ENCODE peak calls at places on chromosomes 13 and 19, in nine cellular contexts. One of them, this sample, is unnamed.

GRCh38 chr13:110388141-110388943 is 81.3 kb downstream of the COL4A2 start:
- DNase-seq in nephron progenitor cell: peak; percentile 40
- DNase-seq in cardiac muscle cell: peak; percentile 81
- DNase-seq in endothelial cell: no peak
- DNase-seq in astrocyte of the spinal cord: peak; percentile 78
- DNase-seq in heart left ventricle: peak; percentile 72
- DNase-seq in CD4-positive, alpha-beta T cell: no peak
- DNase-seq in left ventricle myocardium inferior: no peak
- DNase-seq in retinal pigment epithelial cell: peak; percentile 69
- DNase-seq in this sample: no peak

GRCh38 chr13:97781891-97782305 is 171.6 kb upstream of the IPO5 start:
- DNase-seq in astrocyte of the spinal cord: peak; percentile 30
- DNase-seq in endothelial cell: no peak
- DNase-seq in CD4-positive, alpha-beta T cell: no peak
- DNase-seq in retinal pigment epithelial cell: no peak
- DNase-seq in heart left ventricle: no peak
- DNase-seq in nephron progenitor cell: no peak
- DNase-seq in left ventricle myocardium inferior: peak; percentile 27
- DNase-seq in cardiac muscle cell: peak; percentile 70
- DNase-seq in this sample: no peak

GRCh38 chr13:39269411-39269810 is 231.2 kb downstream of the NHLRC3 start:
- DNase-seq in endothelial cell: no peak
- DNase-seq in astrocyte of the spinal cord: peak; percentile 27
- DNase-seq in left ventricle myocardium inferior: no peak
- DNase-seq in CD4-positive, alpha-beta T cell: no peak
- DNase-seq in heart left ventricle: no peak
- DNase-seq in cardiac muscle cell: peak; percentile 5
- DNase-seq in retinal pigment epithelial cell: no peak
- DNase-seq in nephron progenitor cell: no peak
- DNase-seq in this sample: no peak

GRCh38 chr19:3067549-3067948 is 5.3 kb upstream of the TLE5 start:
- DNase-seq in nephron progenitor cell: no peak
- DNase-seq in CD4-positive, alpha-beta T cell: no peak
- DNase-seq in left ventricle myocardium inferior: no peak
- DNase-seq in endothelial cell: no peak
- DNase-seq in cardiac muscle cell: no peak
- DNase-seq in astrocyte of the spinal cord: no peak
- DNase-seq in retinal pigment epithelial cell: no peak
- DNase-seq in heart left ventricle: no peak
- DNase-seq in this sample: no peak

GRCh38 chr13:54175470-54175869 is 1146.9 kb downstream of the OLFM4 start:
- DNase-seq in CD4-positive, alpha-beta T cell: no peak
- DNase-seq in left ventricle myocardium inferior: no peak
- DNase-seq in nephron progenitor cell: no peak
- DNase-seq in cardiac muscle cell: no peak
- DNase-seq in endothelial cell: no peak
- DNase-seq in retinal pigment epithelial cell: no peak
- DNase-seq in heart left ventricle: no peak
- DNase-seq in astrocyte of the spinal cord: no peak
- DNase-seq in this sample: no peak

GRCh38 chr13:46894534-46894906 is 2.3 kb downstream of the HTR2A start:
- DNase-seq in heart left ventricle: no peak
- DNase-seq in nephron progenitor cell: no peak
- DNase-seq in cardiac muscle cell: peak; percentile 15
- DNase-seq in CD4-positive, alpha-beta T cell: no peak
- DNase-seq in retinal pigment epithelial cell: peak; percentile 49
- DNase-seq in endothelial cell: no peak
- DNase-seq in astrocyte of the spinal cord: peak; percentile 73
- DNase-seq in left ventricle myocardium inferior: no peak
- DNase-seq in this sample: no peak

GRCh38 chr19:44232867-44233266 is 20.5 kb downstream of the ZNF227 start:
- DNase-seq in nephron progenitor cell: no peak
- DNase-seq in heart left ventricle: no peak
- DNase-seq in retinal pigment epithelial cell: no peak
- DNase-seq in CD4-positive, alpha-beta T cell: no peak
- DNase-seq in endothelial cell: no peak
- DNase-seq in left ventricle myocardium inferior: no peak
- DNase-seq in astrocyte of the spinal cord: no peak
- DNase-seq in cardiac muscle cell: no peak
- DNase-seq in this sample: no peak

GRCh38 chr13:95124959-95125358 is 176.3 kb downstream of the ABCC4 start:
- DNase-seq in CD4-positive, alpha-beta T cell: no peak
- DNase-seq in astrocyte of the spinal cord: no peak
- DNase-seq in endothelial cell: no peak
- DNase-seq in retinal pigment epithelial cell: no peak
- DNase-seq in nephron progenitor cell: no peak
- DNase-seq in left ventricle myocardium inferior: no peak
- DNase-seq in cardiac muscle cell: no peak
- DNase-seq in heart left ventricle: no peak
- DNase-seq in this sample: no peak

GRCh38 chr13:112881656-112882554 is 87.1 kb upstream of the MCF2L start:
- DNase-seq in left ventricle myocardium inferior: no peak
- DNase-seq in CD4-positive, alpha-beta T cell: no peak
- DNase-seq in heart left ventricle: no peak
- DNase-seq in astrocyte of the spinal cord: no peak
- DNase-seq in endothelial cell: no peak
- DNase-seq in retinal pigment epithelial cell: no peak
- DNase-seq in cardiac muscle cell: no peak
- DNase-seq in nephron progenitor cell: no peak
- DNase-seq in this sample: no peak

GRCh38 chr13:111209613-111210012 is 94.5 kb downstream of the ARHGEF7 start:
- DNase-seq in heart left ventricle: no peak
- DNase-seq in endothelial cell: no peak
- DNase-seq in nephron progenitor cell: no peak
- DNase-seq in astrocyte of the spinal cord: no peak
- DNase-seq in CD4-positive, alpha-beta T cell: no peak
- DNase-seq in cardiac muscle cell: no peak
- DNase-seq in retinal pigment epithelial cell: no peak
- DNase-seq in left ventricle myocardium inferior: no peak
- DNase-seq in this sample: no peak

GRCh38 chr13:26323764-26324163 is 69.8 kb downstream of the CDK8 start:
- DNase-seq in retinal pigment epithelial cell: no peak
- DNase-seq in left ventricle myocardium inferior: no peak
- DNase-seq in nephron progenitor cell: no peak
- DNase-seq in astrocyte of the spinal cord: no peak
- DNase-seq in CD4-positive, alpha-beta T cell: no peak
- DNase-seq in endothelial cell: no peak
- DNase-seq in heart left ventricle: no peak
- DNase-seq in cardiac muscle cell: no peak
- DNase-seq in this sample: no peak
- TF ChIP-seq CTCF in retinal pigment epithelial cell: no peak
- TF ChIP-seq CTCF in left ventricle myocardium inferior: no peak
- TF ChIP-seq CTCF in nephron progenitor cell: no peak
- TF ChIP-seq CTCF in astrocyte of the spinal cord: no peak
- TF ChIP-seq CTCF in CD4-positive, alpha-beta T cell: no peak
- TF ChIP-seq CTCF in endothelial cell: no peak
- TF ChIP-seq CTCF in heart left ventricle: no peak
- TF ChIP-seq CTCF in cardiac muscle cell: no peak
- TF ChIP-seq CTCF in this sample: no peak

GRCh38 chr13:51249767-51250741 is 27.9 kb downstream of the FAM124A start:
- DNase-seq in heart left ventricle: no peak
- DNase-seq in CD4-positive, alpha-beta T cell: no peak
- DNase-seq in retinal pigment epithelial cell: peak; percentile 87
- DNase-seq in astrocyte of the spinal cord: no peak
- DNase-seq in left ventricle myocardium inferior: no peak
- DNase-seq in nephron progenitor cell: no peak
- DNase-seq in cardiac muscle cell: no peak
- DNase-seq in endothelial cell: no peak
- DNase-seq in this sample: no peak
- TF ChIP-seq CTCF in heart left ventricle: peak; percentile 42
- TF ChIP-seq CTCF in CD4-positive, alpha-beta T cell: no peak
- TF ChIP-seq CTCF in retinal pigment epithelial cell: peak; percentile 76
- TF ChIP-seq CTCF in astrocyte of the spinal cord: peak; percentile 48
- TF ChIP-seq CTCF in left ventricle myocardium inferior: peak; percentile 40
- TF ChIP-seq CTCF in nephron progenitor cell: peak; percentile 33
- TF ChIP-seq CTCF in cardiac muscle cell: peak; percentile 46
- TF ChIP-seq CTCF in endothelial cell: peak; percentile 54
- TF ChIP-seq CTCF in this sample: peak; percentile 55

GRCh38 chr19:41377977-41378707 is 1.8 kb downstream of the TMEM91 start:
- DNase-seq in cardiac muscle cell: no peak
- DNase-seq in CD4-positive, alpha-beta T cell: no peak
- DNase-seq in astrocyte of the spinal cord: no peak
- DNase-seq in nephron progenitor cell: peak; percentile 32
- DNase-seq in heart left ventricle: no peak
- DNase-seq in endothelial cell: peak; percentile 46
- DNase-seq in left ventricle myocardium inferior: no peak
- DNase-seq in retinal pigment epithelial cell: no peak
- DNase-seq in this sample: no peak
- TF ChIP-seq CTCF in cardiac muscle cell: peak; percentile 10
- TF ChIP-seq CTCF in CD4-positive, alpha-beta T cell: no peak
- TF ChIP-seq CTCF in astrocyte of the spinal cord: peak; percentile 12
- TF ChIP-seq CTCF in nephron progenitor cell: no peak
- TF ChIP-seq CTCF in heart left ventricle: peak; percentile 12
- TF ChIP-seq CTCF in endothelial cell: peak; percentile 23
- TF ChIP-seq CTCF in left ventricle myocardium inferior: no peak
- TF ChIP-seq CTCF in retinal pigment epithelial cell: no peak
- TF ChIP-seq CTCF in this sample: peak; percentile 27

GRCh38 chr13:105202384-105202783 is 1333.1 kb downstream of the EFNB2 start:
- DNase-seq in cardiac muscle cell: peak; percentile 65
- DNase-seq in endothelial cell: no peak
- DNase-seq in nephron progenitor cell: peak; percentile 4
- DNase-seq in heart left ventricle: no peak
- DNase-seq in retinal pigment epithelial cell: peak; percentile 29
- DNase-seq in left ventricle myocardium inferior: no peak
- DNase-seq in CD4-positive, alpha-beta T cell: no peak
- DNase-seq in astrocyte of the spinal cord: peak; percentile 61
- DNase-seq in this sample: no peak
- TF ChIP-seq CTCF in cardiac muscle cell: peak; percentile 72
- TF ChIP-seq CTCF in endothelial cell: peak; percentile 81
- TF ChIP-seq CTCF in nephron progenitor cell: peak; percentile 62
- TF ChIP-seq CTCF in heart left ventricle: peak; percentile 61
- TF ChIP-seq CTCF in retinal pigment epithelial cell: peak; percentile 81
- TF ChIP-seq CTCF in left ventricle myocardium inferior: peak; percentile 61
- TF ChIP-seq CTCF in CD4-positive, alpha-beta T cell: peak; percentile 31
- TF ChIP-seq CTCF in astrocyte of the spinal cord: peak; percentile 78
- TF ChIP-seq CTCF in this sample: peak; percentile 68

DNA sequence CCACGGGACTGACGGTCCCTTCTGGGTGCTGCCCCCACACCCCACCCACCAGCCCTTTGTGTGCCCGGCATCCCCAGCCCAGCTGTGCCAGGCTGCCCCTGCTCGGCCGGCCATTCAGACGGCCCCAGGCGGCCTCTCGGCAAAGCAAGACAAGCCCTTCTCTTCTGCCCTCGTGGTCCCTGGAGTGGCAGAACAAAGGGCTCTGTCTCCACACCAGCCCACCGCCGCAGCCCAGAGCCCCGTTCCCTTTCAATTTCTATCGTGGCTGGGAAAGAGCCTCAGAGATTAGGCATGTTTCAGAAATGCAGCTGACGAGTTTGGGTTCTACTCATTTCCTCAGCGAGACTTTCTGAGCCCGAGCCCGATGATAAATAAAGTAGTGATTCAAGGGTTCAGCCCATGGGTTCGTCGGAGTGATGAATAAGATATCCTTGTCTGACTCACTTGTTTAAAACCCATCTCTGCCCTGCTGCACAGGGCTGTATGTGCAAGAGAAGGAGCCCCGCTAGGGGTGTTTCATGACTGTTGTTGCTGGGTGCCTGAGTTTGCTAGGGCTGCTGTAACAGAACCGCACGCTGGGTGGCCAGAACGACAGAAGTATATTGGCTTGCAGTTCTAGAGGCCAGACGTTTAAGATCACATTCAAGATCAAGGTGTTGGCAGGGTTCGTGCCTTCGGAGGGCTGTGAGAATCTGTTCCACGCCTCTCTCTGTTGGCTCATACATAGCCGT is 4.3 kb downstream of the MYO9B start:
- DNase-seq in endothelial cell: no peak
- DNase-seq in heart left ventricle: peak; percentile 82
- DNase-seq in cardiac muscle cell: peak; percentile 98
- DNase-seq in left ventricle myocardium inferior: peak; percentile 61
- DNase-seq in astrocyte of the spinal cord: peak; percentile 99
- DNase-seq in CD4-positive, alpha-beta T cell: peak; percentile 59
- DNase-seq in retinal pigment epithelial cell: peak; percentile 78
- DNase-seq in nephron progenitor cell: no peak
- DNase-seq in this sample: no peak
- TF ChIP-seq CTCF in endothelial cell: no peak
- TF ChIP-seq CTCF in heart left ventricle: peak; percentile 55
- TF ChIP-seq CTCF in cardiac muscle cell: peak; percentile 76
- TF ChIP-seq CTCF in left ventricle myocardium inferior: peak; percentile 70
- TF ChIP-seq CTCF in astrocyte of the spinal cord: peak; percentile 76
- TF ChIP-seq CTCF in CD4-positive, alpha-beta T cell: no peak
- TF ChIP-seq CTCF in retinal pigment epithelial cell: peak; percentile 75
- TF ChIP-seq CTCF in nephron progenitor cell: no peak
- TF ChIP-seq CTCF in this sample: no peak

GRCh38 chr13:27053235-27053884 is 118.3 kb downstream of the USP12 start:
- DNase-seq in nephron progenitor cell: no peak
- DNase-seq in left ventricle myocardium inferior: no peak
- DNase-seq in retinal pigment epithelial cell: no peak
- DNase-seq in CD4-positive, alpha-beta T cell: no peak
- DNase-seq in endothelial cell: no peak
- DNase-seq in cardiac muscle cell: no peak
- DNase-seq in heart left ventricle: no peak
- DNase-seq in astrocyte of the spinal cord: no peak
- DNase-seq in this sample: no peak
- TF ChIP-seq CTCF in nephron progenitor cell: no peak
- TF ChIP-seq CTCF in left ventricle myocardium inferior: no peak
- TF ChIP-seq CTCF in retinal pigment epithelial cell: no peak
- TF ChIP-seq CTCF in CD4-positive, alpha-beta T cell: no peak
- TF ChIP-seq CTCF in endothelial cell: no peak
- TF ChIP-seq CTCF in cardiac muscle cell: no peak
- TF ChIP-seq CTCF in heart left ventricle: no peak
- TF ChIP-seq CTCF in astrocyte of the spinal cord: no peak
- TF ChIP-seq CTCF in this sample: no peak

DNA sequence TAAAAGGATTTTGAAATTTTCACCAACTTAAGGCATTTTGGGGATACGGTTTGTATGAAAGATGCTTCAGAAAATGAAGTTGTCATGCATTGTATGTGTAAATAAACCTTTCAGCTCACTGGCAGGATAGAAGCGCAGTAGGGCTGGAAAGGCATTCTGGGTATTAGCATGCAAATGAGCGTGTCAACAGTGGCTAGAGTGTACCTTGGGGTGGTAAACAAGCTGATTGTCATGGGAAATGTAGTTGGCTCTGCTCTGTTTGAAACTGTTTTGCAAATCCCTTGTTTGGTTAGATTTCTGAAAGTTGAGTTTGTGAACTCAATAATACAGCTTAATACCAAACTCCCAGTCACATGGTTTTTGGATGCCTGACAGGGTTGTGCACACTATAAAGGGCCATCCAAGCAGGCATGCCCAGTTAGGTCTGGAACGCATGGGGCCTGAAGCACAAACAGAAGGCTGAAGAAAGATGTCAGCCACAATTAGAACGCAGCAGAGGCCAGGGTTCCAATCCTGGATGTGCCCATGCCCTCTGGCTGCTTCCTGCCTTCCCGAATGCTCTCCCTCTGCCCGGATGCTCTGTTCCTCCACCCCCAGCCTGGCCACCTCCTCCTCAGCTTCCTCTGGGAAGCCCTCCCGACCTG is 14.6 kb downstream of the GSX1 start:
- DNase-seq in retinal pigment epithelial cell: no peak
- DNase-seq in left ventricle myocardium inferior: no peak
- DNase-seq in nephron progenitor cell: no peak
- DNase-seq in endothelial cell: no peak
- DNase-seq in astrocyte of the spinal cord: no peak
- DNase-seq in heart left ventricle: no peak
- DNase-seq in cardiac muscle cell: no peak
- DNase-seq in CD4-positive, alpha-beta T cell: no peak
- DNase-seq in this sample: no peak
- TF ChIP-seq CTCF in retinal pigment epithelial cell: no peak
- TF ChIP-seq CTCF in left ventricle myocardium inferior: no peak
- TF ChIP-seq CTCF in nephron progenitor cell: no peak
- TF ChIP-seq CTCF in endothelial cell: no peak
- TF ChIP-seq CTCF in astrocyte of the spinal cord: no peak
- TF ChIP-seq CTCF in heart left ventricle: no peak
- TF ChIP-seq CTCF in cardiac muscle cell: no peak
- TF ChIP-seq CTCF in CD4-positive, alpha-beta T cell: no peak
- TF ChIP-seq CTCF in this sample: no peak

This sample was measured in progenitor cell of endocrine pancreas.